ENCODE peak calls at places on chromosomes 5 and 9, in six cellular contexts. D, R, M, K, V and W are unnamed samples.

GRCh38 chr5:65185468-65185867 is 296.3 kb downstream of the ADAMTS6 start:
- DNase-seq in M (no peak), D (no peak), V (no peak), R (no peak), K (no peak), W (no peak)

GRCh38 chr5:137856201-137856600 is 11.5 kb upstream of the MYOT start:
- DNase-seq in R (no peak), D (no peak), K (no peak), V (no peak), M (no peak), W (no peak)

GRCh38 chr9:132078369-132079356 is 1.0 kb downstream of the MED27 start:
- DNase-seq in D (peak; percentile 33), K (peak; percentile 12), M (no peak), V (no peak), R (no peak), W (no peak)

GRCh38 chr5:24905123-24905522 is 260.3 kb upstream of the CDH10 start:
- DNase-seq in D (no peak), V (no peak), M (no peak), K (no peak), R (no peak), W (no peak)

GRCh38 chr5:178832618-178833201 is 27.0 kb upstream of the ZNF354B start:
- DNase-seq in V (no peak), K (no peak), D (no peak), M (no peak), R (no peak), W (no peak)

GRCh38 chr9:116504893-116505480 is 182.1 kb upstream of the TRIM32 start:
- DNase-seq in M (no peak), R (no peak), V (no peak), K (no peak), D (no peak), W (no peak)

GRCh38 chr5:138622051-138622450 is 46.9 kb upstream of the HSPA9 start:
- DNase-seq in D (no peak), R (no peak), K (no peak), M (no peak), V (no peak), W (no peak)

GRCh38 chr5:94422819-94423218 is 195.6 kb downstream of the KIAA0825 start:
- DNase-seq in K (no peak), M (no peak), D (no peak), R (no peak), V (no peak), W (no peak)

GRCh38 chr5:75536694-75537360 is 25.1 kb downstream of the POLK start:
- DNase-seq in D (no peak), R (no peak), M (no peak), V (no peak), K (no peak), W (no peak)

GRCh38 chr9:64015136-64015535 is 1269.9 kb downstream of the FOXD4L5 start:
- DNase-seq in K (no peak), M (no peak), V (peak; percentile 47), D (no peak), R (no peak), W (no peak)

GRCh38 chr5:168669668-168670378 is 90.7 kb upstream of the PANK3 start:
- DNase-seq in V (no peak), D (no peak), R (no peak), M (no peak), K (no peak), W (no peak)

GRCh38 chr9:123399803-123400378 is 43.9 kb downstream of the CRB2 start:
- DNase-seq in V (no peak), D (peak; percentile 34), R (peak; percentile 72), M (peak; percentile 18), K (no peak), W (no peak)

GRCh38 chr5:179762781-179763176 is 30.2 kb downstream of the MAML1 start:
- DNase-seq in D (no peak), K (no peak), M (no peak), V (no peak), R (no peak), W (no peak)

GRCh38 chr5:8238080-8238479 is 369.1 kb downstream of the MTRR start:
- DNase-seq in M (no peak), R (no peak), V (no peak), D (no peak), K (no peak), W (no peak)

GRCh38 chr5:56358703-56359428 is 125.7 kb upstream of the ANKRD55 start:
- DNase-seq in D (no peak), M (no peak), V (peak; percentile 60), R (no peak), K (no peak), W (no peak)

GRCh38 chr5:139389701-139390638 is at the start of gene MZB1:
- DNase-seq in V (peak; percentile 54), R (no peak), D (peak; percentile 62), K (peak; percentile 48), M (peak; percentile 77), W (peak; percentile 13)

GRCh38 chr5:15791274-15791673 is 291.3 kb downstream of the FBXL7 start:
- DNase-seq in D (no peak), R (no peak), K (no peak), V (no peak), M (no peak), W (no peak)

GRCh38 chr5:40871177-40871576 is 30.0 kb downstream of the CARD6 start:
- DNase-seq in V (no peak), D (no peak), M (no peak), R (no peak), K (no peak), W (no peak)

GRCh38 chr5:28414619-28415018 is 1376.2 kb upstream of the CDH9 start:
- DNase-seq in R (no peak), M (no peak), D (no peak), K (no peak), V (no peak), W (no peak)

GRCh38 chr9:110604101-110604710 is 24.7 kb upstream of the SVEP1 start:
- DNase-seq in D (no peak), R (no peak), M (no peak), V (no peak), K (no peak), W (no peak)

GRCh38 chr5:131488463-131488862 is 146.6 kb downstream of the RAPGEF6 start:
- DNase-seq in M (no peak), R (no peak), V (no peak), D (no peak), K (no peak), W (no peak)

GRCh38 chr5:514101-514485 is 10.2 kb downstream of the SLC9A3 start:
- DNase-seq in M (no peak), V (peak; percentile 66), K (no peak), D (no peak), R (no peak), W (peak; percentile 57)

GRCh38 chr9:133428579-133429215 is 6.5 kb downstream of the ADAMTS13 start:
- DNase-seq in D (peak; percentile 56), M (peak; percentile 31), K (no peak), V (no peak), R (peak; percentile 40), W (peak; percentile 51)

GRCh38 chr5:65262590-65263189 is 219.0 kb downstream of the ADAMTS6 start:
- DNase-seq in K (no peak), R (no peak), M (no peak), V (no peak), D (no peak), W (no peak)

GRCh38 chr5:120442694-120443093 is 21.4 kb upstream of the PRR16 start:
- DNase-seq in K (no peak), R (no peak), M (no peak), V (no peak), D (no peak), W (no peak)

GRCh38 chr5:166365164-166365563 is 1926.3 kb upstream of the WWC1 start:
- DNase-seq in M (no peak), D (no peak), R (no peak), K (no peak), V (no peak), W (no peak)

GRCh38 chr5:140151719-140152609 is 23.0 kb upstream of the CYSTM1 start:
- DNase-seq in K (no peak), M (no peak), V (no peak), R (no peak), D (no peak), W (no peak)

GRCh38 chr5:56686337-56687198 is 128.8 kb upstream of the MAP3K1 start:
- DNase-seq in M (peak; percentile 14), D (no peak), V (no peak), K (no peak), R (no peak), W (no peak)

GRCh38 chr5:10151656-10152055 is 98.0 kb downstream of the ATPSCKMT start:
- DNase-seq in K (no peak), D (no peak), M (no peak), R (no peak), V (no peak), W (no peak)

GRCh38 chr5:10144040-10144439 is 105.6 kb downstream of the ATPSCKMT start:
- DNase-seq in K (no peak), V (no peak), M (no peak), D (no peak), R (no peak), W (no peak)

GRCh38 chr5:10140195-10140973 is 109.3 kb downstream of the ATPSCKMT start:
- DNase-seq in D (no peak), R (peak; percentile 26), K (no peak), V (peak; percentile 51), M (no peak), W (no peak)

GRCh38 chr5:10149911-10150310 is 99.8 kb downstream of the ATPSCKMT start:
- DNase-seq in V (no peak), K (no peak), M (no peak), R (no peak), D (no peak), W (no peak)

DNA sequence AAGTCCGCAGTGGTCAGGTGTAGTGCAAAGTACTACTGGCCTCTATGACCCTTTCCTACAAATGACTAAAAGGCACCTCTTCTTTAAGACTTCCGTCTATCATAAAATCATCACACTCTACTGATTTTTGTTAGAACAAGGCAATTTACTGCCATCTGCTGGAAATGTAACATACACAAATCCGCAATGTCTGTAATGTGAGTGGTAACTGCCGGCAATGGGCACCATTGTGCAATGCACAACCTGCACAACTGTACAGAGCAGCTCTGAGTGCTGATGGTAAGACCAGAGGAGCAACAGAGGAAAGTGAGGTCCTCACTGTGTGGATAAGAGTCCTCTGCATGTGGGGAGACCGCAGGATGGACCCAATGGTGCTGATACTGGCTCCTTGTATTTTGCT is 103.8 kb downstream of the ATPSCKMT start:
- DNase-seq in R (no peak), M (no peak), V (no peak), D (no peak), K (no peak), W (no peak)
- TF ChIP-seq CTCF in R (no peak), M (peak; percentile 9), V (no peak), D (no peak), K (no peak), W (peak; percentile 37)

GRCh38 chr9:121213136-121213806 is 11.6 kb upstream of the RAB14 start:
- DNase-seq in K (peak; percentile 48), D (peak; percentile 93), V (peak; percentile 93), R (peak; percentile 94), M (peak; percentile 92), W (peak; percentile 63)
- TF ChIP-seq CTCF in K (peak; percentile 80), D (peak; percentile 87), V (peak; percentile 84), R (peak; percentile 91), M (peak; percentile 92), W (peak; percentile 91)

GRCh38 chr9:34869390-34869789 is 88.7 kb upstream of the PHF24 start:
- DNase-seq in K (no peak), D (no peak), V (no peak), R (no peak), M (no peak), W (no peak)
- TF ChIP-seq CTCF in K (no peak), D (no peak), V (no peak), R (no peak), M (peak; percentile 14), W (peak; percentile 6)

GRCh38 chr5:95620870-95621838 is 1.3 kb downstream of the GPR150 start:
- DNase-seq in M (peak; percentile 32), R (peak; percentile 53), K (peak; percentile 12), D (peak; percentile 74), V (peak; percentile 83), W (peak; percentile 16)
- TF ChIP-seq CTCF in M (no peak), R (no peak), K (no peak), D (no peak), V (no peak), W (no peak)